ENCODE peak calls at places on chromosomes 7 and 10, in five cellular contexts. D is stimulated activated CD8-positive, alpha-beta memory T cell treated with anti-CD3 and anti-CD28 coated beads, Interleukin-7, amount 100 ng/mL, for 1 hour; N is fibroblast of the conjunctiva; L is aorta; G is activated CD4-positive, alpha-beta T cell treated with anti-CD3 and anti-CD28 coated beads for 4 hours. W is an unnamed sample.

GRCh38 chr10:132724436-132724835 is 61.5 kb downstream of the NKX6-2 start:
- DNase-seq in N (no peak), L (no peak), G (no peak), D (no peak), W (no peak)

GRCh38 chr10:72320676-72321247 is 34.0 kb downstream of the DNAJB12 start:
- DNase-seq in N (peak; percentile 100), L (peak; percentile 83), G (peak; percentile 72), D (no peak), W (peak; percentile 84)

GRCh38 chr7:130144632-130145171 is 60.5 kb downstream of the TMEM209 start:
- DNase-seq in N (no peak), G (no peak), L (no peak), D (no peak), W (no peak)

GRCh38 chr10:44715081-44715480 is 196.1 kb upstream of the TMEM72 start:
- DNase-seq in L (no peak), D (no peak), G (no peak), N (no peak), W (no peak)

GRCh38 chr7:53485354-53485753 is 449.9 kb downstream of the POM121L12 start:
- DNase-seq in D (no peak), N (no peak), L (no peak), G (no peak), W (no peak)

GRCh38 chr7:134022512-134022911 is 104.6 kb upstream of the LRGUK start:
- DNase-seq in N (no peak), L (no peak), G (no peak), D (no peak), W (no peak)

GRCh38 chr7:92448185-92448747 is 984 bp downstream of the GATAD1 start:
- DNase-seq in L (no peak), G (peak; percentile 58), D (peak; percentile 13), N (peak; percentile 41), W (no peak)

GRCh38 chr7:1140481-1141104 is 19.4 kb downstream of the ZFAND2A start:
- DNase-seq in G (no peak), L (peak; percentile 27), N (no peak), D (no peak), W (no peak)

GRCh38 chr10:114304566-114305421 is 65.7 kb downstream of the VWA2 start:
- DNase-seq in G (peak; percentile 47), L (peak; percentile 83), N (no peak), D (peak; percentile 20), W (peak; percentile 72)

GRCh38 chr7:4749363-4749762 is 26.1 kb upstream of the AP5Z1 start:
- DNase-seq in N (no peak), D (no peak), L (no peak), G (no peak), W (no peak)

GRCh38 chr10:3270597-3270996 is 98.0 kb upstream of the PITRM1 start:
- DNase-seq in N (no peak), D (no peak), L (no peak), G (no peak), W (no peak)

GRCh38 chr7:30692882-30693281 is 10.6 kb upstream of the CRHR2 start:
- DNase-seq in N (no peak), G (no peak), L (no peak), D (no peak), W (no peak)

GRCh38 chr7:13262929-13263530 is 575.6 kb downstream of the ARL4A start:
- DNase-seq in L (no peak), D (no peak), G (peak; percentile 1), N (peak; percentile 31), W (no peak)

GRCh38 chr10:77207182-77208165 is 430.1 kb downstream of the KCNMA1 start:
- DNase-seq in L (no peak), N (no peak), D (no peak), G (no peak), W (no peak)

GRCh38 chr10:129474642-129475041 is 7.6 kb downstream of the MGMT start:
- DNase-seq in D (no peak), G (no peak), N (no peak), L (no peak), W (no peak)

GRCh38 chr10:110919971-110920881 is 822 bp downstream of the SHOC2 start:
- DNase-seq in L (peak; percentile 80), N (no peak), G (no peak), D (peak; percentile 17), W (peak; percentile 67)

GRCh38 chr10:86849495-86849894 is 93.1 kb downstream of the BMPR1A start:
- DNase-seq in L (no peak), N (no peak), D (no peak), G (no peak), W (peak; percentile 29)

GRCh38 chr10:80855348-80855971 is 317.8 kb downstream of the SH2D4B start:
- DNase-seq in N (no peak), L (no peak), D (no peak), G (no peak), W (peak; percentile 15)

GRCh38 chr7:139078911-139079310 is 30.6 kb downstream of the ZC3HAV1 start:
- DNase-seq in G (no peak), N (no peak), L (no peak), D (no peak), W (no peak)

GRCh38 chr10:5283305-5284158 is 81.2 kb upstream of the UCN3 start:
- DNase-seq in N (peak; percentile 41), L (peak; percentile 80), D (no peak), G (peak; percentile 62), W (no peak)

GRCh38 chr7:80307251-80307856 is 172.7 kb downstream of the GNAI1 start:
- DNase-seq in L (no peak), N (peak; percentile 82), G (no peak), D (no peak), W (no peak)

GRCh38 chr10:29392376-29393021 is 103.6 kb downstream of the LYZL1 start:
- DNase-seq in D (no peak), G (peak; percentile 17), L (no peak), N (no peak), W (no peak)

GRCh38 chr7:116393654-116394053 is 105.9 kb upstream of the CAV2 start:
- DNase-seq in D (no peak), G (no peak), N (no peak), L (no peak), W (no peak)

GRCh38 chr7:131961281-131961680 is 404.9 kb upstream of the PODXL start:
- DNase-seq in D (no peak), N (no peak), G (no peak), L (no peak), W (no peak)

GRCh38 chr7:51234139-51234538 is 82.5 kb downstream of the COBL start:
- DNase-seq in N (no peak), L (no peak), D (no peak), G (no peak), W (no peak)

GRCh38 chr10:75465110-75465509 is 33.7 kb downstream of the LRMDA start:
- DNase-seq in N (no peak), G (no peak), L (no peak), D (no peak), W (no peak)

GRCh38 chr10:80170026-80170425 is 35.3 kb downstream of the ANXA11 start:
- DNase-seq in G (no peak), L (no peak), D (no peak), N (no peak), W (no peak)

GRCh38 chr7:82443044-82443800 is at the start of gene CACNA2D1:
- DNase-seq in D (no peak), G (no peak), N (no peak), L (peak; percentile 84), W (peak; percentile 19)

GRCh38 chr10:43123361-43124093 is 14.7 kb upstream of the CSGALNACT2 start:
- DNase-seq in L (no peak), G (no peak), N (no peak), D (no peak), W (no peak)

GRCh38 chr7:66771795-66772194 is 31.3 kb downstream of the RABGEF1 start:
- DNase-seq in N (no peak), D (no peak), G (no peak), L (no peak), W (no peak)

GRCh38 chr10:124067825-124068400 is 25.5 kb downstream of the CHST15 start:
- DNase-seq in N (no peak), G (no peak), D (no peak), L (peak; percentile 36), W (no peak)

W was measured in GM06990.